ENCODE peak calls at places on chromosomes 1 and 21, in nine cellular contexts. J is CD4-positive, alpha-beta memory T cell; X is uterus; H is esophagus squamous epithelium; I is GM23248; D is transverse colon; Y is stomach; L is OCI-LY7; R is GM12878. M is an unnamed sample. For H3K9me3, the result is how much of the 10 kb centered on the place peaks cover.

GRCh38 chr21:42404534-42404933 is 832 bp downstream of the UBASH3A start:
- DNase-seq in J (no peak), X (no peak), H (no peak), I (no peak), D (no peak), Y (no peak), L (no peak), R (no peak), M (no peak)

GRCh38 chr1:111988743-111989453 is 570 bp downstream of the KCND3 start:
- DNase-seq in J (no peak), X (no peak), H (no peak), I (peak), D (peak), Y (peak), L (no peak), R (no peak), M (peak)

GRCh38 chr1:193676996-193677569 is 490.7 kb upstream of the B3GALT2 start:
- DNase-seq in J (no peak), X (no peak), H (no peak), I (no peak), D (no peak), Y (no peak), L (no peak), R (no peak), M (no peak)

GRCh38 chr1:17027403-17027802 is 15.7 kb upstream of the ATP13A2 start:
- DNase-seq in J (no peak), X (no peak), H (no peak), I (peak), D (no peak), Y (no peak), L (no peak), R (no peak), M (no peak)

GRCh38 chr1:68383092-68383491 is 66.7 kb downstream of the RPE65 start:
- DNase-seq in J (no peak), X (no peak), H (no peak), I (no peak), D (no peak), Y (no peak), L (no peak), R (no peak), M (no peak)

GRCh38 chr1:32485554-32486255 is 20.8 kb downstream of the ZBTB8B start:
- DNase-seq in J (no peak), X (peak), H (no peak), I (no peak), D (no peak), Y (no peak), L (no peak), R (no peak), M (no peak)

GRCh38 chr1:116147114-116147510 is 35.9 kb downstream of the MAB21L3 start:
- DNase-seq in J (no peak), X (no peak), H (no peak), I (no peak), D (no peak), Y (no peak), L (no peak), R (no peak), M (no peak)

GRCh38 chr1:237794071-237794470 is 96.7 kb downstream of the ZP4 start:
- DNase-seq in J (no peak), X (no peak), H (no peak), I (no peak), D (no peak), Y (no peak), L (no peak), R (no peak), M (no peak)

GRCh38 chr1:74356493-74356892 is 121.3 kb downstream of the TNNI3K start:
- DNase-seq in J (no peak), X (no peak), H (no peak), I (no peak), D (no peak), Y (no peak), L (no peak), R (no peak), M (no peak)

GRCh38 chr1:153485880-153486279 is 25.4 kb upstream of the S100A7 start:
- DNase-seq in J (no peak), X (peak), H (no peak), I (peak), D (no peak), Y (no peak), L (no peak), R (no peak), M (peak)

GRCh38 chr1:53734650-53735211 is 4.2 kb downstream of the GLIS1 start:
- DNase-seq in J (no peak), X (no peak), H (no peak), I (peak), D (no peak), Y (no peak), L (no peak), R (no peak), M (no peak)

GRCh38 chr1:54225986-54226559 is 26.1 kb downstream of the MRPL37 start:
- DNase-seq in J (no peak), X (no peak), H (no peak), I (no peak), D (no peak), Y (no peak), L (no peak), R (no peak), M (no peak)

GRCh38 chr21:35088235-35088865 is 39.2 kb upstream of the RUNX1 start:
- DNase-seq in J (no peak), X (no peak), H (no peak), I (peak), D (no peak), Y (no peak), L (no peak), R (no peak), M (no peak)

GRCh38 chr1:151939789-151940188 is 30.5 kb upstream of the THEM4 start:
- DNase-seq in J (no peak), X (no peak), H (no peak), I (no peak), D (no peak), Y (no peak), L (no peak), R (no peak), M (no peak)

GRCh38 chr1:177948336-177948972 is 21.4 kb downstream of the SEC16B start:
- DNase-seq in J (peak), X (peak), H (no peak), I (peak), D (peak), Y (peak), L (peak), R (no peak), M (peak)

GRCh38 chr1:906532-907420 is 16.9 kb upstream of the SAMD11 start:
- DNase-seq in J (no peak), X (peak), H (no peak), I (peak), D (peak), Y (peak), L (peak), R (no peak), M (peak)

GRCh38 chr1:1440941-1441888 is 5.7 kb downstream of the VWA1 start:
- DNase-seq in J (peak), X (no peak), H (no peak), I (peak), D (peak), Y (peak), L (peak), R (no peak), M (peak)

GRCh38 chr1:26704629-26705028 is 8.8 kb downstream of the ARID1A start:
- DNase-seq in J (no peak), X (no peak), H (no peak), I (no peak), D (no peak), Y (no peak), L (no peak), R (no peak), M (no peak)

GRCh38 chr1:158972841-158973240 is 36.9 kb upstream of the IFI16 start:
- DNase-seq in J (peak), X (no peak), H (no peak), I (no peak), D (no peak), Y (no peak), L (peak), R (no peak), M (no peak)

GRCh38 chr1:44421374-44422028 is 16.4 kb downstream of the RNF220 start:
- DNase-seq in J (no peak), X (no peak), H (no peak), I (no peak), D (no peak), Y (no peak), L (no peak), R (no peak), M (no peak)

DNA sequence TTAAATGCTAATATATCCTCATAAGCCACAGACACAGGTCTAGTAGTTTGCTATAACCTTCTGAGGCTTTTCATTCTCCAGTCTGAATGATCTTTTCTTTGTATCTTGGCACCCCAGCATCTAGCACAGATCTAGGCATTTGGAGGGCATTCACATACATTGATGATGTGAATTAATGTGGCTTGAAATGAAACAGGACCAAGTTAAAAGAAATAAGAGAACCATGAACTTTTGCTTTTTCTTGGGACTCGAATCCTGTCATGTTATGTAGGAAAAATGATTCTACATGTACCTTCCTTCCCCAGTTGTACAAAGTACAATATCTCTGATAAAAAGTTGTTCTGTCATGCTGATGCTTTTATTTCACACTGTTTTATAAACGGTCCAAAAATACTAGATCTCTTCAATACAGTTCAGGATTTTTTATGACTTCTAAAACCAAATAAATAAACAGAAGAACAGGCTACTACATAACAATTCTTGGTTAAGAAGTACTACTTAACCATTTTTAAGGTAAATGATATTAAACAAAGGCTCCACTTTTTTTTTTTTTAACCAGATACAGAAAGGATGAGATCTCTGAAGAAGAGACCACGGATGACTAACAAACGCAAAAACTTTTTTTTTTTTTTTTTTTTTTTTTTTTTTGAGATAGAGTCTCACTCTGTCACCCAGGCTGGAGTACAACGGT is 3.0 kb downstream of the SORT1 start:
- DNase-seq in J (no peak), X (no peak), H (no peak), I (no peak), D (no peak), Y (no peak), L (no peak), R (no peak), M (no peak)
- H3K27ac ChIP-seq in J (no peak), X (peak), H (peak), I (no peak), D (peak), Y (no peak), L (peak), R (no peak), M (peak)

GRCh38 chr1:65471213-65471833 is 50.9 kb downstream of the LEPR start:
- DNase-seq in J (no peak), X (no peak), H (no peak), I (no peak), D (no peak), Y (no peak), L (no peak), R (no peak), M (no peak)

GRCh38 chr1:65469126-65469888 is 48.8 kb downstream of the LEPR start:
- DNase-seq in J (no peak), X (no peak), H (no peak), I (no peak), D (no peak), Y (no peak), L (no peak), R (no peak), M (no peak)

GRCh38 chr1:65470766-65471165 is 50.3 kb downstream of the LEPR start:
- DNase-seq in J (no peak), X (no peak), H (no peak), I (peak), D (no peak), Y (no peak), L (no peak), R (no peak), M (no peak)

GRCh38 chr1:65469889-65470340 is 49.4 kb downstream of the LEPR start:
- DNase-seq in J (no peak), X (no peak), H (no peak), I (no peak), D (no peak), Y (no peak), L (no peak), R (no peak), M (peak)

DNA sequence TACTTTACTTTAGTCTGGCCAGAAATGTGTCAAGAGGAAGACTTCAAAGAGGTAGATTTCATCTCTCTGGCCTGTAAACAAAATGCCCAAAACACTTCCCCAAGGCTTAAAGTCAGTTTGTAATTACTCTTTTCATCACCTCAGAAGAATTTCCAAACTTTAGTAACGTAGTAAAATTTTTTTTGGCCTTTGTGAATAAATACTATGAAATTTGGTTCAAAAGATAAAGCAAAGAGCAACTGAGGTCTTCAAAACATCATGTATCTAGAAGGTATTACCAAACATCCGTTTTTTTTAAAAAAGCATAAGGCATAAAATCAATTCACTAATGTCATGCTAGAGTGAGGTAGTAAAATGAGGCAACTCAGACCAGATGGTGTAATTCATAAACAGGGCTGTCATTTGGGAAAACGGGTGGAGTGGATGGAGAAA is 51.4 kb downstream of the LEPR start:
- DNase-seq in J (no peak), X (no peak), H (no peak), I (peak), D (no peak), Y (no peak), L (no peak), R (no peak), M (no peak)
- H3K9me3 ChIP-seq in J (under half), X (under half), H (under half), I (under half), D (under half), Y (under half), L (under half), R (under half), M (under half)

DNA sequence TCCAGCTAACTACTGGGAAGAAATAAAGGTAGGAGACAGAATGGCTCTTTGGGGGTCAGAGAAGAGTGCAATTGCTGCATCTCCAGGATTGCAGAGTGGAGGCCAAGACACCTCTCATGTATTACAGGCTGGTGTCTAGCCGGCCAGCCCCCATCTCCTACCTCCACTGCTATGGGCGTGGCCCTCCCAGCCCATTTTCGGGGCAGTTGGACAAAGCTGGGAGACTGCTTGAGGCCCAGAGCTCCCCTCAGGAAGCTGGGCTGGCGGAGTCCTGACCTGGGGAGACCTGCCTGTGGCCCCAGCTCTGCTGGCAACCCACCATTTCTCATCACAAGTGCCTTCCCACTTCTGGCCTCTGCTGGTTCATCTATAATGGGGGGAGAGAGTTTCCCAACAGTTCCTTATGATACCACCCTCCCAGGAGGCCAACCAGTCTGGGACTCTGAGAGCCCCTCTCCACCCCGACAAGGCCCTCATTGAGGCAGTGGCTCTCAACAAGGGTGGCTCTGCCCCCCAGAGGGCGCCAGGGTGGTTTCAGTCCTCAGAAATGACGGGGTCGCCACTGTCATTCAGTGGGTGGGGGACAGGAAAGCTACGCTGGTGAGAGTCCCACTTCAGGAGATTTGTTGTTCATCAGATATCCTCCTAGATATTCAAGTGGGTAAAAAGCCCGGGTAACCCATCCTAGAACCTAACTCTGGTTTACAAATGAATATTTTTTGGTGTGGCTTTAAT is 11.5 kb downstream of the RAP1GAP start:
- DNase-seq in J (no peak), X (no peak), H (no peak), I (no peak), D (no peak), Y (no peak), L (no peak), R (no peak), M (no peak)
- H3K27ac ChIP-seq in J (no peak), X (no peak), H (no peak), I (no peak), D (no peak), Y (no peak), L (no peak), R (no peak), M (no peak)

GRCh38 chr21:28445081-28445830 is 547.4 kb downstream of the LTN1 start:
- DNase-seq in J (no peak), X (no peak), H (no peak), I (peak), D (no peak), Y (no peak), L (no peak), R (no peak), M (no peak)
- H3K9me3 ChIP-seq in J (under half), X (under half), H (under half), I (under half), D (under half), Y (under half), L (under half), R (under half), M (under half)

DNA sequence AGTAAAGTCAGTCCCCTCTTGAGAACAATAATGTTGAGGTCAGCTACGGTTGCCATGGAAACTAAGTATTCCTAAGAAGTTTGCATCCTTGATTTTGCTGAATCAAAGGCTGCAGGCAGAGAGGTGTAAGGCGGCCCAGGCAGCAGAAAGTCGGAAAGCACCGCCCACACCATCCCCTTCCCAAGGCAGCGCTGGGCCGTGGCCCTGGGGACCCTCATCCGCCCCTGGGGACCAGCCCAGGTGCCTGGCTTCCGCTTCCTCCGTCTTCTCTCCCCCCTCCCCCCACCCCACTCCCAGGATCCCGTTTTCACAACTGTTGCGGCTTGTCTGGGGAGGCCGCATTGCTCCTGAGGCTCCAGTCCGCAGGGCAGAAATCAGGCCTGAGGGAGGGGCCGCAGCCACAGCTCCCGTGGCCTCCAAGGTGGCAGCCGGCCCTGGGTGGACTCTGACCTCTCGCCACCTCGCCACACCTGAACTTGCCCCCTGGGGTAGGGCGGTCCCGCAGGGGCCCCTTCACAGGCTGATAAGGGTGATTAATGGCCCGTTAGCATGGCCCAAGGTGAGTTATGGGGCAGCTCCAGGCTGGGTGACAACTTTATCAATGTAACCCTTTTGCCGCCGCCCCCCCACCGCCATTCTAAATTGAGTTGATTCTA is 181.0 kb downstream of the PRDM16 start:
- DNase-seq in J (no peak), X (no peak), H (no peak), I (no peak), D (peak), Y (peak), L (no peak), R (no peak), M (no peak)
- H3K27ac ChIP-seq in J (no peak), X (no peak), H (no peak), I (no peak), D (no peak), Y (peak), L (no peak), R (no peak), M (no peak)

GRCh38 chr1:164188507-164188906 is 370.5 kb upstream of the PBX1 start:
- DNase-seq in J (no peak), X (no peak), H (no peak), I (no peak), D (no peak), Y (no peak), L (no peak), R (no peak), M (no peak)
- H3K9me3 ChIP-seq in J (under half), X (under half), H (under half), I (under half), D (under half), Y (under half), L (under half), R (under half), M (under half)

DNA sequence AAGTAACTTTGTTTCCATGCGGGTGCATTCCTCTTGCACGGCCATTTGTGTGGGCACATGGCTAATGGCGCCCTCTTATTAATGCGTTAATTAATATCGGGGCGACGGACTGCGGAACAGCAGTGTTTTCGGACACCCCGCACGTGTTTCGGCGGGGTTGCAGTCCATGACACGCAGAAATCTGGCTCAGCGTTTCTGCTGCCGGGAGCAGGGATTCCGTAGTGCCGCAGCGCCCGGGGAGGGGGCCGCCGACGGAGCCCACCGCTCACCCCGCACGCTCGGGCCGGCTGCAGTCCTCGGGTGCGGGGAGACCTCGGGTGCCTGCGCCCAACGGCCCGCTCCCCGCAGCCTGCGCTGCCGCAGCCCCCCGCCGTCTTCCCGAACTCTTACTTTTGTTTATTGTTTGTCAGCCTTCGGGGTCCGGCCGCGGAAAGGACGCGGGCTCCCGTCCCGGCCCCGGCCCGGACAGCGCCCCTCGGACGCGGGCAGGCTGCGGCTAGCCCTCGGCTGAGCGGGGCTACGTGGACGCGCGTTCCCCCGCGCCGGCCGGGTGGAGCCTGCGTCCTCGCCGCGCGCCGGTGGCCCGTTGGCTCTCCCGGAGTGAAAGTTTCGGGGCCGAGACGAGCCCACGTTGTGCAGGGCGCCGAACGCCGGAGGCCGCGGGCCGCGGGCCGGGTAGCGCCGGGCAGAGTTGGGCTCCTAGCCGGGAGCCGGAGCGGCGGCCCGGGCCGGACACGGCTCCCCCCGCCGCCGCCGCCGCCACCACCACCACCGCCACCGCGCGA is 845 bp downstream of the NFIA start:
- DNase-seq in J (peak), X (peak), H (no peak), I (peak), D (peak), Y (peak), L (peak), R (no peak), M (peak)
- H3K27ac ChIP-seq in J (no peak), X (peak), H (peak), I (peak), D (peak), Y (peak), L (no peak), R (no peak), M (peak)

GRCh38 chr1:4708853-4709507 is 54.6 kb downstream of the AJAP1 start:
- DNase-seq in J (no peak), X (no peak), H (no peak), I (no peak), D (no peak), Y (no peak), L (no peak), R (no peak), M (no peak)
- H3K9me3 ChIP-seq in J (under half), X (under half), H (under half), I (under half), D (under half), Y (under half), L (under half), R (under half), M (under half)

M was measured in heart right ventricle.